ENCODE peak calls at places on chromosome 2, in nine cellular contexts. I is PC-9; M is A549; Z is right atrium auricular region; C is astrocyte of the spinal cord; N is foreskin fibroblast; X is lung; H is activated B cell treated with CpG ODN at 0.5 μM for 24 hours; V is CD4-positive, alpha-beta T cell. S is an unnamed sample.

GRCh38 chr2:85134255-85135065 is 1.3 kb downstream of the TCF7L1 start:
- DNase-seq in I (no peak), M (no peak), Z (no peak), C (peak; percentile 65), N (no peak), X (peak; percentile 36), H (no peak), V (no peak), S (peak; percentile 52)

GRCh38 chr2:219099319-219099718 is 38.6 kb upstream of the IHH start:
- DNase-seq in I (no peak), M (no peak), Z (no peak), C (no peak), N (peak; percentile 68), X (no peak), H (no peak), V (no peak), S (no peak)

GRCh38 chr2:10448646-10449480 is 736 bp upstream of the ODC1 start:
- DNase-seq in I (no peak), M (peak; percentile 90), Z (peak; percentile 84), C (peak; percentile 85), N (no peak), X (peak; percentile 90), H (peak; percentile 94), V (no peak), S (peak; percentile 92)

GRCh38 chr2:164877169-164877568 is 35.5 kb upstream of the COBLL1 start:
- DNase-seq in I (no peak), M (no peak), Z (no peak), C (no peak), N (no peak), X (no peak), H (no peak), V (no peak), S (no peak)

GRCh38 chr2:127747621-127748020 is 46.3 kb downstream of the SFT2D3 start:
- DNase-seq in I (no peak), M (no peak), Z (no peak), C (no peak), N (no peak), X (no peak), H (no peak), V (no peak), S (no peak)

GRCh38 chr2:98830573-98831145 is 99.7 kb upstream of the MGAT4A start:
- DNase-seq in I (no peak), M (no peak), Z (no peak), C (no peak), N (no peak), X (no peak), H (no peak), V (no peak), S (no peak)

GRCh38 chr2:169659314-169659713 is 34.9 kb downstream of the CFAP210 start:
- DNase-seq in I (no peak), M (no peak), Z (no peak), C (no peak), N (no peak), X (no peak), H (no peak), V (no peak), S (no peak)

GRCh38 chr2:149552226-149552625 is 35.3 kb downstream of the MMADHC start:
- DNase-seq in I (no peak), M (no peak), Z (no peak), C (no peak), N (no peak), X (no peak), H (no peak), V (no peak), S (no peak)

GRCh38 chr2:50088987-50089386 is 934.7 kb upstream of the FSHR start:
- DNase-seq in I (no peak), M (no peak), Z (no peak), C (no peak), N (no peak), X (no peak), H (no peak), V (no peak), S (no peak)

DNA sequence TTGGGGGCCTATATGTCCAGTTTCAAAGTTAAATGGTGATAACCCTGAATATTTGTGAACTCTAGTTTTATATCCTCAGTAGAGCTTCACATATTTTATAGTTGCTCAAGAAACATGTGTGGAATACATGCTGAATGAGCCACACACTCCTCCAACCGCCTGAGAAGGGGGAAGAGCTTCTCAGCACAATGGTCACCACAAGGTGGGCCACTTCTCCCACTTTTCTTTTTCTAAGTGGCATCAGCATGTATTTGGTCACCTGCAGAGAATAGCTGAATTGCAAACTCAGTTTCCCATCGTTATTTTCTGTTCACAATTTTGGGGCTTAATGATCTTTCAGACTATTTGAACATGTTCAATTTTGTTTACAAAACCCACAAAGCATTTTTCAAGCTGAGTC is 340.5 kb downstream of the PARD3B start:
- DNase-seq in I (no peak), M (no peak), Z (no peak), C (no peak), N (no peak), X (no peak), H (no peak), V (no peak), S (peak; percentile 29)
- TF ChIP-seq CTCF in I (no peak), M (no peak), Z (peak; percentile 20), C (peak; percentile 12), N (no peak), X (no peak), H (no peak), V (no peak), S (peak; percentile 21)

GRCh38 chr2:112730791-112731190 is 10.0 kb downstream of the NT5DC4 start:
- DNase-seq in I (no peak), M (no peak), Z (no peak), C (no peak), N (no peak), X (peak; percentile 4), H (no peak), V (no peak), S (no peak)
- TF ChIP-seq CTCF in I (no peak), M (no peak), Z (no peak), C (no peak), N (no peak), X (no peak), H (no peak), V (no peak), S (no peak)

GRCh38 chr2:231412616-231412963 is 17.1 kb downstream of the B3GNT7 start:
- DNase-seq in I (no peak), M (no peak), Z (no peak), C (no peak), N (no peak), X (no peak), H (no peak), V (no peak), S (no peak)
- TF ChIP-seq CTCF in I (no peak), M (no peak), Z (no peak), C (no peak), N (no peak), X (no peak), H (no peak), V (no peak), S (no peak)

DNA sequence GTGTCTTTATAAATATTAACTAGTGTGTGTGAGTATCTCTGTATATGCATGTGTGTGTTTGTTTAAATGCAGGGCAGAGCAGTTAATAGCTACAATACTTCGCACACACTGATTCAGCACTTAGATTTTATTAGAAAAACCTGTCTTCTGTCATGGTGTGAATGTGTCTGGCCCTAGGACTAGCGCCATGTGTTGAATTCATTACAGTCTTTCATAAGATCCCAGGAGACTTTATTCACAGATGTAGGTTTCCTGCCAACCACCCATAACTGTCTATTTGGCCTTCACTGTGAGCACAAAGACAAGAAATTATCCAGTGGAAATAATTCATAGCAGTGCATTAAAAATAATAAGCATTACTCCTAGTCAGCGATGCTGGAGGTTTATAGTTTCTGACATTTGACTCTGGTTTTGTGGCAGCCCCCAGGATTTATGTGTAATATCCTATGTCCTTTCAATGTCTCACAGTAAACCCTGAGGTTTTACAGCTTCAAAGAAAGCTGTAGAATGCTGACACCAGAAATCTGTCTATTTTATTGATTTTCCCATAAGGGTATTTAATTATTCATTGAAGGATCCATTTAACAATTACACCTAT is 93.9 kb downstream of the ZNF804A start:
- DNase-seq in I (no peak), M (no peak), Z (no peak), C (peak; percentile 20), N (peak; percentile 13), X (no peak), H (no peak), V (no peak), S (no peak)
- TF ChIP-seq CTCF in I (no peak), M (no peak), Z (no peak), C (no peak), N (no peak), X (no peak), H (no peak), V (no peak), S (no peak)

DNA sequence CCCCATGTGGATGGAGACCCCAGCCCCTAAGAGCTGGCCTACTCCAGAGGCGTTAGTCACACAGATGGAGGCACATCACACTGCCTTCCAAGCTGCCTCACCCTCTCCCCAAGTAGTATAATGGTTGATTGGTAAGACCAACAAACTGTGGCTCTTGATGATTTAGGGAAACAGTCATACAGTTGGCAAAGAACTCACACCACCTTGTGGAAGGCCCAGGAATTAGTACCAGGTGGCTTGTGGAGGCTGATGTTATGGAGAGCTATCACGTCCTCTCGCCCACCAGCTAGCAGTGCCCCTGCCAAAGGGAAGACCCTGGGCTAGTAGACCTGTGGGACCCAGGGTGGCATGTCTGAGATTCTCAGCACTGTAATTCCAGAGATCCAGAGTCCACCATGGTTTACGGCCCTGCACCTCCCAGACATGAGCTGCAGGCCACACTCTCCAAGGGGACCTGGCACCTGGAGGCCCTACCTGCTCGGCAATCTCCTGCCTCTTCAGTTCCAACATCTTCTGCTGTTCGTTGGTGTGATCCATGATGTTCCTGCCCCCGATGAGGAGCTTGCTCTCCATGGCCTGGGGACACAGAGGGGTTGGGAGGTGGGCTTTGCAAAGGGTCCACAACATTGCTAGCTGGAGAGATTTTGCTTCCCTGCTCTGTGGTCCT is 26.3 kb downstream of the KIF3C start:
- DNase-seq in I (no peak), M (peak; percentile 46), Z (no peak), C (no peak), N (no peak), X (no peak), H (no peak), V (no peak), S (no peak)
- TF ChIP-seq CTCF in I (no peak), M (peak; percentile 18), Z (peak; percentile 10), C (no peak), N (peak; percentile 16), X (no peak), H (no peak), V (no peak), S (no peak)

GRCh38 chr2:5145053-5145452 is 547.1 kb upstream of the SOX11 start:
- DNase-seq in I (no peak), M (no peak), Z (no peak), C (no peak), N (no peak), X (no peak), H (no peak), V (no peak), S (no peak)
- TF ChIP-seq CTCF in I (no peak), M (no peak), Z (no peak), C (no peak), N (no peak), X (no peak), H (no peak), V (no peak), S (no peak)

DNA sequence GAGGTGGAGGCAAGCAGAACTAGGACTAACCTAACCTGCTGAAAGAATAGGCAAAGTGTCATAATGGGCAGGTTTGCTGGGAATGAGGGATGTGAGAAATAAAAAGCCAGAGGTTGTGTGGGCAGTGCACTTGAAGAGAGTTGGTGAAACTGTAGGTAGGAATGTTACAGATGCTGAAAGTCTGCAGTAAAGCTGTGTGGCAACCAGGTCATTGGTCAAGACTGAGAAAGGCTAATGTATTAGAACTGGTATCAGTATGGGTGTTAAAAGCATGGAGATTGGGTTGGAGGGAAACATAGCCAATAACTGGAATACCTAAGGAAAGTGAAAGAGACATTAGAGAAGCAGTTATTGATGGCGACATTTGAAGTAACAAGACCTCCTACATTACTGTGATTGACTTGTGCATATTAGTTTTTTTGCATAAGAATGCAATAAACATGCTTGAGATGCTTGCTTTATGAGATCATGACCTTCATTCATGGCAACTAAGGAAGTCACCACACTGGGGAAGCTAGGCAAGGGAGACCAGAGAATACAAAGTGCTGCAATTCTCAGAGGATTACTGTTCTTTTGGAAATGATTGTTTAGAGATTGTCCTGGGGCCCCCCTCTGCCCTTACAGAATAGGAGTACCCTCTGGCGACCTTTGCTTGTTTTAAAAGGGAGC is 11.8 kb downstream of the GULP1 start:
- DNase-seq in I (no peak), M (no peak), Z (no peak), C (peak; percentile 37), N (peak; percentile 71), X (no peak), H (no peak), V (no peak), S (no peak)
- TF ChIP-seq CTCF in I (no peak), M (no peak), Z (no peak), C (no peak), N (no peak), X (no peak), H (no peak), V (no peak), S (no peak)

S was measured in endothelial cell.